ENCODE peak calls at places on chromosomes 11 and 22, in five cellular contexts. A, L, S, U and Q are unnamed samples.

GRCh38 chr11:17991799-17992433 is 20.9 kb downstream of the SERGEF start:
- DNase-seq in L (peak), A (peak), S (no peak), U (no peak), Q (peak)

GRCh38 chr11:65454696-65455456 is 32.3 kb downstream of the NEAT1 start:
- DNase-seq in L (peak), A (peak), U (peak), S (peak), Q (peak)

GRCh38 chr22:39960791-39961746 is 872 bp downstream of the TMA7B start:
- DNase-seq in S (peak), U (peak), A (no peak), L (peak), Q (peak)

GRCh38 chr11:119295178-119295577 is 21.8 kb downstream of the MCAM start:
- DNase-seq in U (no peak), A (no peak), L (no peak), S (no peak), Q (no peak)

GRCh38 chr22:47787501-47788227 is 1025.2 kb downstream of the TBC1D22A start:
- DNase-seq in U (peak), A (no peak), S (no peak), L (no peak), Q (no peak)

GRCh38 chr11:88414385-88414861 is 76.9 kb upstream of the CTSC start:
- DNase-seq in S (no peak), L (peak), A (no peak), U (no peak), Q (peak)

GRCh38 chr11:123682976-123683375 is 28.6 kb upstream of the SCN3B start:
- DNase-seq in L (no peak), U (no peak), A (no peak), S (no peak), Q (no peak)

GRCh38 chr11:128232588-128232987 is 354.8 kb downstream of the ETS1 start:
- DNase-seq in L (no peak), A (no peak), U (no peak), S (no peak), Q (no peak)

GRCh38 chr11:72719144-72719543 is 33.1 kb downstream of the ARAP1 start:
- DNase-seq in U (no peak), S (no peak), A (no peak), L (no peak), Q (peak)

GRCh38 chr22:37488337-37489135 is 2.4 kb upstream of the MFNG start:
- DNase-seq in S (no peak), A (no peak), L (no peak), U (no peak), Q (no peak)

GRCh38 chr22:44393066-44393465 is 80.3 kb upstream of the SHISAL1 start:
- DNase-seq in U (peak), L (no peak), S (no peak), A (no peak), Q (peak)

GRCh38 chr11:131691558-131692041 is 321.2 kb downstream of the NTM start:
- DNase-seq in L (no peak), S (no peak), A (no peak), U (no peak), Q (peak)

GRCh38 chr11:45678962-45679361 is 13.5 kb upstream of the CHST1 start:
- DNase-seq in A (no peak), S (no peak), U (no peak), L (no peak), Q (no peak)
- TF ChIP-seq CTCF in A (no peak), S (no peak), U (no peak), L (no peak), Q (no peak)

GRCh38 chr11:121159721-121160120 is 58.7 kb downstream of the TECTA start:
- DNase-seq in L (no peak), A (no peak), U (no peak), S (no peak), Q (no peak)

GRCh38 chr11:121161349-121161917 is 60.4 kb downstream of the TECTA start:
- DNase-seq in A (no peak), L (no peak), S (no peak), U (no peak), Q (no peak)

GRCh38 chr11:121163658-121164308 is 62.7 kb downstream of the TECTA start:
- DNase-seq in U (no peak), L (no peak), S (no peak), A (peak), Q (no peak)
- H3K4me3 ChIP-seq in U (no peak), L (no peak), S (no peak), A (no peak), Q (no peak)

GRCh38 chr22:33605686-33606085 is 314.6 kb downstream of the LARGE1 start:
- DNase-seq in S (no peak), U (no peak), A (no peak), L (no peak), Q (no peak)
- TF ChIP-seq CTCF in S (no peak), U (no peak), A (no peak), L (no peak), Q (no peak)

DNA sequence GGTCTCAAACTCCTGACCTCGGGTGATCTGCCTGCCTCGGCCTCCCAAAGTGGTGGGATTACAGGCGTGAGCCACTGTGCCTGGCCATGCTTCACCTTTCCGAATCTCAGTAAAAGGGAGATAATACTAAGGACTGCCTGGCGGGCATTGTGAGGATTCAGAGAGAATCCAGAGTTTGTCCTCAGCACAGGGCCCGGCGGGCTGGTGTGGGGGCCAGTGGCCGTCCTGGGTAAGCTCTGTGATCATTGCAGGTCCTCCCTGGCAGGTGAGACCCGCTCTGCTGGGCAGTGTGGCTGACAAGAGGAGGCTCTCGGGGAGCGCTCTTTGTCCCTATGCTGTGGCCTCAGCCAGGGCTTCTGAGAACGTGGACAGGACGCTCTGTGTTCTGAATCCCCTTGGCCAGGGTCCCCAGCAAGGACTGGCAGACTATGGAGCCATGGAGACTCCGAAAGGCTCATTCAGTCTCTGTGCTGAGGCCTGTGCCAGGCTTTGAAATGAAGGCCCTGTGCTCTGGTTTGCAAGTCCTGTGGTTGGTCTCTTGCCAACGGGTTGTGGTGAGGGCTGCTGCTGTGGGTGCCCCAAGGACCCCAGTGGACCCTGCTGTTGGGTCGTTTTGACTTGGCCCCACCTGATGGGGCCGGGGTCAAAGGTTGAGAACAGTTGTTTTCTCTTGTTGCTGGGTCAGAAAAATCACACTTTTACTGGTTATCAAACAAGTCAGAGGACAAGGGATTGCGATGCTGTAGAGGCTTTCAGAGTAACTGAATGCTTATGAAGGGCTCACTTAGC is 2.1 kb downstream of the TPCN2 start:
- DNase-seq in A (no peak), S (no peak), U (no peak), L (no peak), Q (no peak)
- H3K4me3 ChIP-seq in A (no peak), S (no peak), U (no peak), L (no peak), Q (no peak)

GRCh38 chr22:17281026-17281809 is 62.0 kb upstream of the ADA2 start:
- DNase-seq in S (no peak), A (no peak), U (peak), L (no peak), Q (no peak)
- TF ChIP-seq CTCF in S (no peak), A (no peak), U (no peak), L (no peak), Q (no peak)

GRCh38 chr11:63887600-63887999 is 29.4 kb downstream of the RCOR2 start:
- DNase-seq in L (no peak), A (no peak), S (no peak), U (no peak), Q (no peak)
- H3K4me3 ChIP-seq in L (peak), A (no peak), S (no peak), U (no peak), Q (no peak)

GRCh38 chr11:44939673-44940072 is 11.0 kb downstream of the TP53I11 start:
- DNase-seq in U (no peak), S (no peak), A (no peak), L (no peak), Q (no peak)
- TF ChIP-seq CTCF in U (no peak), S (peak), A (peak), L (no peak), Q (no peak)

DNA sequence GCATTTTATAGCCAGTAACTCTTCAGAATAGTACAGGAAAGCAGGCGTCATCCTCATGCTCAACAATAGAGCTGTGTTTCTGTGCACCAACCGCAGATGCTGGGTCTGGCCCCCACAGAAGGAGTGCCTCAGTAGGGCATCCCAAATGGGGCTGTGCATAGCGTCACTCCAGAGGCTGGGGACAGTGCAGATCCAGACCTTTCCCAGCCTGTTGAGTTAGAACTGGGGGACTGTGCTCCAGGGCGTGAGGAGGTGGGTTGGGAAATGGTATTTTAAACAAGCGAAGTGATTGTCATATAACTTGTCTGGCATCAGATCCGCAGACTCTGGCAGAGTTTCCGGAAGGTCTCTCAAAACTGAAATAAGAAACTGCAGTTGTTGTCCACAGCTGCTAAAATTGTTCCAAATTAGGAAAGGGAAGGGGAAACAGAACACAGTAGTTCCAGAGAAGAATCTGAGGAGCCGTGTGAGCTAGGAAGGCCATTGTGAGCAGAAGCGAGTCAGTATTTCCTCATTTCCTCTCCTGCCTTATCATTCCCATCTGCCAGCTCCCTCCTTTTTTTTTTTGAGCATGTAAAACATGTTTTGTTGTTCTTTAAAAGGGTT is 52.2 kb downstream of the JAM3 start:
- DNase-seq in U (no peak), L (no peak), A (no peak), S (no peak), Q (no peak)
- H3K4me3 ChIP-seq in U (no peak), L (no peak), A (no peak), S (no peak), Q (no peak)

GRCh38 chr11:46447544-46447943 is 56.0 kb upstream of the CHRM4 start:
- DNase-seq in S (no peak), L (no peak), A (no peak), U (no peak), Q (no peak)

GRCh38 chr11:46444305-46444704 is 52.7 kb upstream of the CHRM4 start:
- DNase-seq in U (no peak), L (no peak), A (no peak), S (no peak), Q (no peak)

GRCh38 chr11:46445887-46446286 is 54.3 kb upstream of the CHRM4 start:
- DNase-seq in U (no peak), S (no peak), L (no peak), A (no peak), Q (no peak)

GRCh38 chr11:46445192-46445591 is 53.6 kb upstream of the CHRM4 start:
- DNase-seq in S (no peak), L (no peak), A (no peak), U (no peak), Q (no peak)

GRCh38 chr11:46446343-46446751 is 54.8 kb upstream of the CHRM4 start:
- DNase-seq in S (no peak), L (no peak), A (no peak), U (no peak), Q (no peak)
- TF ChIP-seq CTCF in S (peak), L (no peak), A (no peak), U (no peak), Q (no peak)

DNA sequence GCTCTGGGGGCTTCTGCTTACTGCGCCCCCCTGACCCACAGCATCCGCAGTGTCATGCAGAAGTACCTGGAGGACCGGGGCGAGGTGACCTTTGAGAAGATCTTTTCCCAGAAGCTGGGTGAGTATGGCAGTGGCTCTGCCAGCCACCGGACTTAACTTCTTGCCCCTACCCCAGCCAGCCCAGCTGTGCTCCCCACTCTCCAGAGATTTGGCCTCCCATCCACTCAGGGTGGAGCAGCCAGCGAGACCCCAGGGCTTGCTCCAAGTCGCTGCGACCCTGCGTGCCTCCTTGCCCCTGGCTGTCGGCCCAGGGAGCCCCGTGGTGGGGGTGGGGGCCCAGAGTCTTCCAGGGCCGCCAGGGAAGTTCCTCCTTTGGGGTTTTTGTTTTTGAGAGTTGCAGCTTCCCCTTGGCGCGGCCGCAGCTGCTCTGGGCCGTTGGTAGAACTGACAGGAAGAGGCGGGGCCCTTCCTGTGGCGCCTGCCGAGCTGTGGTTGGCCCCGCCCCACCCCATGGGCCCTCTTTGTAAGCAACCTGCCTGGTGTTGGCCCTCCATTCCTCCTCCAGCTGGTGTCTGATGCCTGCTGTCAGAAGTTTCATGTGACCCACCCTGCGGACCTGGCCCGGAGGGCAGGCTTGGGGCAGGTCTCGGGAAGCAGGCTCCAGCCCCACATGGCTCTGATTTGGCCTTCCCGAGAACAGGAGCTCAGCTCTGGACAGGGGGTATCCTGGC is 11.1 kb downstream of the GRK2 start:
- DNase-seq in A (no peak), S (no peak), U (peak), L (peak), Q (peak)
- H3K4me3 ChIP-seq in A (peak), S (peak), U (peak), L (peak), Q (no peak)